ENCODE peak calls at places on chromosome 21, in seven cellular contexts. One of them, this sample, is unnamed.

GRCh38 chr21:30340714-30341573 is 3.5 kb upstream of the KRTAP27-1 start:
- DNase-seq in retina: no peak
- DNase-seq in EH: no peak
- DNase-seq in RPMI8226: peak
- DNase-seq in activated naive CD4-positive, alpha-beta T cell: no peak
- DNase-seq in body of pancreas: peak
- DNase-seq in WTC11: peak
- DNase-seq in this sample: peak

GRCh38 chr21:24353492-24353891 is 1253.8 kb downstream of the MRPL39 start:
- DNase-seq in retina: no peak
- DNase-seq in EH: no peak
- DNase-seq in RPMI8226: no peak
- DNase-seq in activated naive CD4-positive, alpha-beta T cell: no peak
- DNase-seq in body of pancreas: no peak
- DNase-seq in WTC11: no peak
- DNase-seq in this sample: no peak

GRCh38 chr21:27569091-27569490 is 602.2 kb upstream of the ADAMTS5 start:
- DNase-seq in retina: no peak
- DNase-seq in EH: peak
- DNase-seq in RPMI8226: no peak
- DNase-seq in activated naive CD4-positive, alpha-beta T cell: no peak
- DNase-seq in body of pancreas: no peak
- DNase-seq in WTC11: no peak
- DNase-seq in this sample: no peak

GRCh38 chr21:19781881-19782652 is 1216.1 kb upstream of the NCAM2 start:
- DNase-seq in retina: no peak
- DNase-seq in EH: no peak
- DNase-seq in RPMI8226: no peak
- DNase-seq in activated naive CD4-positive, alpha-beta T cell: no peak
- DNase-seq in body of pancreas: no peak
- DNase-seq in WTC11: peak
- DNase-seq in this sample: peak

GRCh38 chr21:34687065-34687464 is 18.3 kb downstream of the CLIC6 start:
- DNase-seq in retina: no peak
- DNase-seq in EH: no peak
- DNase-seq in RPMI8226: no peak
- DNase-seq in activated naive CD4-positive, alpha-beta T cell: no peak
- DNase-seq in body of pancreas: no peak
- DNase-seq in WTC11: no peak
- DNase-seq in this sample: no peak

GRCh38 chr21:45989355-45990048 is 7.9 kb downstream of the COL6A1 start:
- DNase-seq in retina: no peak
- DNase-seq in EH: no peak
- DNase-seq in RPMI8226: no peak
- DNase-seq in activated naive CD4-positive, alpha-beta T cell: no peak
- DNase-seq in body of pancreas: no peak
- DNase-seq in WTC11: peak
- DNase-seq in this sample: peak

GRCh38 chr21:35333831-35334593 is 284.9 kb upstream of the RUNX1 start:
- DNase-seq in retina: no peak
- DNase-seq in EH: no peak
- DNase-seq in RPMI8226: no peak
- DNase-seq in activated naive CD4-positive, alpha-beta T cell: no peak
- DNase-seq in body of pancreas: no peak
- DNase-seq in WTC11: no peak
- DNase-seq in this sample: no peak

GRCh38 chr21:29689753-29690152 is 250.0 kb downstream of the GRIK1 start:
- DNase-seq in retina: no peak
- DNase-seq in EH: no peak
- DNase-seq in RPMI8226: no peak
- DNase-seq in activated naive CD4-positive, alpha-beta T cell: no peak
- DNase-seq in body of pancreas: peak
- DNase-seq in WTC11: no peak
- DNase-seq in this sample: no peak

GRCh38 chr21:36147891-36148290 is 8.7 kb upstream of the DOP1B start:
- DNase-seq in retina: no peak
- DNase-seq in EH: peak
- DNase-seq in RPMI8226: no peak
- DNase-seq in activated naive CD4-positive, alpha-beta T cell: no peak
- DNase-seq in body of pancreas: no peak
- DNase-seq in WTC11: no peak
- DNase-seq in this sample: no peak

GRCh38 chr21:41605934-41606285 is 98.0 kb upstream of the TMPRSS2 start:
- DNase-seq in retina: no peak
- DNase-seq in EH: no peak
- DNase-seq in RPMI8226: no peak
- DNase-seq in activated naive CD4-positive, alpha-beta T cell: no peak
- DNase-seq in body of pancreas: no peak
- DNase-seq in WTC11: no peak
- DNase-seq in this sample: no peak

GRCh38 chr21:46459356-46460112 is 843 bp downstream of the DIP2A start:
- DNase-seq in retina: peak
- DNase-seq in EH: peak
- DNase-seq in RPMI8226: peak
- DNase-seq in activated naive CD4-positive, alpha-beta T cell: no peak
- DNase-seq in body of pancreas: peak
- DNase-seq in WTC11: peak
- DNase-seq in this sample: peak

GRCh38 chr21:44377201-44377921 is 23.9 kb downstream of the TRPM2 start:
- DNase-seq in retina: no peak
- DNase-seq in EH: no peak
- DNase-seq in RPMI8226: peak
- DNase-seq in activated naive CD4-positive, alpha-beta T cell: no peak
- DNase-seq in body of pancreas: no peak
- DNase-seq in WTC11: peak
- DNase-seq in this sample: no peak

GRCh38 chr21:16069713-16070112 is 339.9 kb downstream of the USP25 start:
- DNase-seq in retina: no peak
- DNase-seq in EH: no peak
- DNase-seq in RPMI8226: no peak
- DNase-seq in activated naive CD4-positive, alpha-beta T cell: no peak
- DNase-seq in body of pancreas: no peak
- DNase-seq in WTC11: no peak
- DNase-seq in this sample: no peak

GRCh38 chr21:29641001-29641634 is 298.7 kb downstream of the GRIK1 start:
- DNase-seq in retina: no peak
- DNase-seq in EH: no peak
- DNase-seq in RPMI8226: no peak
- DNase-seq in activated naive CD4-positive, alpha-beta T cell: no peak
- DNase-seq in body of pancreas: no peak
- DNase-seq in WTC11: no peak
- DNase-seq in this sample: no peak

GRCh38 chr21:41016472-41016871 is 151.5 kb upstream of the BACE2 start:
- DNase-seq in retina: no peak
- DNase-seq in EH: no peak
- DNase-seq in RPMI8226: no peak
- DNase-seq in activated naive CD4-positive, alpha-beta T cell: no peak
- DNase-seq in body of pancreas: no peak
- DNase-seq in WTC11: no peak
- DNase-seq in this sample: no peak

This sample was measured in glutamatergic neuron.